ENCODE peak calls at places on chromosomes 13 and 19, in five cellular contexts. R is esophagus muscularis mucosa, T is breast epithelium, D is ovary, M is GM23248. A is an unnamed sample.

GRCh38 chr13:99893567-99893966 is 78.0 kb downstream of the ZIC5 start:
- DNase-seq in R (no peak), T (no peak), D (no peak), M (no peak), A (no peak)

GRCh38 chr19:29285878-29286277 is 72.9 kb upstream of the UQCRFS1 start:
- DNase-seq in R (no peak), T (no peak), D (no peak), M (peak; percentile 16), A (no peak)

GRCh38 chr13:113216165-113217056 is 7.0 kb downstream of the CUL4A start:
- DNase-seq in R (no peak), T (peak; percentile 37), D (no peak), M (peak; percentile 85), A (peak; percentile 73)

GRCh38 chr19:9956956-9957355 is 20.6 kb upstream of the OLFM2 start:
- DNase-seq in R (no peak), T (no peak), D (no peak), M (peak; percentile 45), A (no peak)

GRCh38 chr13:104625196-104625595 is 1559.0 kb upstream of the SLC10A2 start:
- DNase-seq in R (no peak), T (no peak), D (no peak), M (no peak), A (no peak)

GRCh38 chr19:53158119-53158656 is 665 bp downstream of the ZNF347 start:
- DNase-seq in R (no peak), T (peak; percentile 18), D (peak; percentile 56), M (peak; percentile 69), A (peak; percentile 29)

GRCh38 chr13:99935772-99936171 is 35.8 kb downstream of the ZIC5 start:
- DNase-seq in R (no peak), T (no peak), D (no peak), M (no peak), A (no peak)

GRCh38 chr19:47093841-47094240 is 19.7 kb downstream of the ZC3H4 start:
- DNase-seq in R (no peak), T (no peak), D (no peak), M (peak; percentile 6), A (no peak)

GRCh38 chr13:37058801-37059135 is 720 bp downstream of the SUPT20H start:
- DNase-seq in R (no peak), T (no peak), D (no peak), M (peak; percentile 64), A (no peak)

GRCh38 chr13:61029064-61029463 is 386.6 kb downstream of the PCDH20 start:
- DNase-seq in R (no peak), T (no peak), D (no peak), M (no peak), A (no peak)

GRCh38 chr19:5434970-5435641 is 20.1 kb upstream of the ZNRF4 start:
- DNase-seq in R (no peak), T (no peak), D (no peak), M (peak; percentile 98), A (no peak)

GRCh38 chr13:41652735-41653361 is 195.5 kb downstream of the RGCC start:
- DNase-seq in R (no peak), T (no peak), D (no peak), M (peak; percentile 80), A (no peak)

GRCh38 chr13:114109646-114110045 is 22.8 kb downstream of the RASA3 start:
- DNase-seq in R (no peak), T (no peak), D (peak; percentile 34), M (no peak), A (no peak)

GRCh38 chr19:6983448-6983847 is 37.8 kb downstream of the MBD3L2B start:
- DNase-seq in R (no peak), T (no peak), D (no peak), M (no peak), A (no peak)

GRCh38 chr13:112875627-112876026 is 93.4 kb upstream of the MCF2L start:
- DNase-seq in R (no peak), T (no peak), D (peak; percentile 29), M (no peak), A (no peak)

GRCh38 chr13:30928971-30929370 is 3.5 kb upstream of the TEX26 start:
- DNase-seq in R (peak; percentile 81), T (no peak), D (no peak), M (no peak), A (no peak)

GRCh38 chr19:10286803-10287737 is at the start of gene ICAM4:
- DNase-seq in R (no peak), T (no peak), D (peak; percentile 83), M (peak; percentile 35), A (peak; percentile 79)

GRCh38 chr13:99743079-99743478 is 228.5 kb downstream of the ZIC5 start:
- DNase-seq in R (no peak), T (no peak), D (no peak), M (no peak), A (no peak)

GRCh38 chr19:10332158-10332964 is 968 bp downstream of the RAVER1 start:
- DNase-seq in R (no peak), T (no peak), D (no peak), M (peak; percentile 17), A (no peak)

GRCh38 chr13:33723365-33723764 is 94.6 kb upstream of the RFC3 start:
- DNase-seq in R (no peak), T (no peak), D (no peak), M (peak; percentile 5), A (no peak)

GRCh38 chr13:49633687-49634086 is 5.4 kb downstream of the ARL11 start:
- DNase-seq in R (no peak), T (no peak), D (no peak), M (no peak), A (no peak)

GRCh38 chr19:39398297-39398864 is 7.2 kb downstream of the MED29 start:
- DNase-seq in R (no peak), T (no peak), D (peak; percentile 53), M (peak; percentile 97), A (peak; percentile 81)

GRCh38 chr19:2049741-2050348 is 1.2 kb downstream of the MKNK2 start:
- DNase-seq in R (no peak), T (peak; percentile 90), D (peak; percentile 85), M (peak; percentile 77), A (peak; percentile 90)

GRCh38 chr19:51448745-51449093 is 9.5 kb downstream of the SIGLEC8 start:
- DNase-seq in R (no peak), T (no peak), D (no peak), M (no peak), A (no peak)
- H3K4me1 ChIP-seq in R (no peaks in the 10 kb centered on the region), T (no peaks in the 10 kb centered on the region), D (no peaks in the 10 kb centered on the region), M (no peaks in the 10 kb centered on the region), A (no peaks in the 10 kb centered on the region)

GRCh38 chr13:57375876-57376275 is 208.9 kb downstream of the PRR20E start:
- DNase-seq in R (no peak), T (no peak), D (no peak), M (no peak), A (no peak)
- H3K27me3 ChIP-seq in R (no peaks in the 10 kb centered on the region), T (no peaks in the 10 kb centered on the region), D (no peaks in the 10 kb centered on the region), M (no peaks in the 10 kb centered on the region), A (no peaks in the 10 kb centered on the region)

GRCh38 chr13:51158365-51158764 is 47.3 kb upstream of the C13orf42 start:
- DNase-seq in R (peak; percentile 64), T (no peak), D (no peak), M (no peak), A (no peak)
- H3K4me1 ChIP-seq in R (peaks cover 7% of the 10 kb centered on the region), T (no peaks in the 10 kb centered on the region), D (no peaks in the 10 kb centered on the region), M (peaks cover 5% of the 10 kb centered on the region), A (no peaks in the 10 kb centered on the region)

DNA sequence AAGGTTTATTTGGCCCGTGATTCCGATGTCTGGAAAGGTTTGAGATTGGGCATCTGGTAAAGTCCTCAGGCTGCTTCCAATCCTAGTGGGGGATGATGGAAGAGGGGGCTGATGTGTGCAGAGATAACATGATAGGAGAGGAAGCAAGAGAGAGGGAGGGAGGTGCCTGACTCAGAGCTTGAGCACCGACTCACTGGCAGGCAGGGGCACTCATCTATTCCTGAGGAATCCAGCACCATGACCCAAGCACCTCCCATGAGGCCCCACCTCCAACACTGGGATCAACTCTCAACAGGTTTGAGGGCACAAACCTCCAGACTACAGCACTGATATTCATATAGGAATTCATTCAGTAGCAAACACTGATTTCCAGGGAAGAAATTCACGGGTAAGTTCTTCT is 5.6 kb upstream of the SIGLEC9 start:
- DNase-seq in R (no peak), T (no peak), D (no peak), M (peak; percentile 32), A (no peak)
- H3K27me3 ChIP-seq in R (no peaks in the 10 kb centered on the region), T (no peaks in the 10 kb centered on the region), D (no peaks in the 10 kb centered on the region), M (peaks cover 9% of the 10 kb centered on the region), A (no peaks in the 10 kb centered on the region)

GRCh38 chr19:49200238-49200862 is 42.8 kb downstream of the TRPM4 start:
- DNase-seq in R (no peak), T (no peak), D (no peak), M (peak; percentile 61), A (no peak)
- H3K4me1 ChIP-seq in R (peaks cover 14% of the 10 kb centered on the region), T (no peaks in the 10 kb centered on the region), D (no peaks in the 10 kb centered on the region), M (peaks cover 13% of the 10 kb centered on the region), A (no peaks in the 10 kb centered on the region)

DNA sequence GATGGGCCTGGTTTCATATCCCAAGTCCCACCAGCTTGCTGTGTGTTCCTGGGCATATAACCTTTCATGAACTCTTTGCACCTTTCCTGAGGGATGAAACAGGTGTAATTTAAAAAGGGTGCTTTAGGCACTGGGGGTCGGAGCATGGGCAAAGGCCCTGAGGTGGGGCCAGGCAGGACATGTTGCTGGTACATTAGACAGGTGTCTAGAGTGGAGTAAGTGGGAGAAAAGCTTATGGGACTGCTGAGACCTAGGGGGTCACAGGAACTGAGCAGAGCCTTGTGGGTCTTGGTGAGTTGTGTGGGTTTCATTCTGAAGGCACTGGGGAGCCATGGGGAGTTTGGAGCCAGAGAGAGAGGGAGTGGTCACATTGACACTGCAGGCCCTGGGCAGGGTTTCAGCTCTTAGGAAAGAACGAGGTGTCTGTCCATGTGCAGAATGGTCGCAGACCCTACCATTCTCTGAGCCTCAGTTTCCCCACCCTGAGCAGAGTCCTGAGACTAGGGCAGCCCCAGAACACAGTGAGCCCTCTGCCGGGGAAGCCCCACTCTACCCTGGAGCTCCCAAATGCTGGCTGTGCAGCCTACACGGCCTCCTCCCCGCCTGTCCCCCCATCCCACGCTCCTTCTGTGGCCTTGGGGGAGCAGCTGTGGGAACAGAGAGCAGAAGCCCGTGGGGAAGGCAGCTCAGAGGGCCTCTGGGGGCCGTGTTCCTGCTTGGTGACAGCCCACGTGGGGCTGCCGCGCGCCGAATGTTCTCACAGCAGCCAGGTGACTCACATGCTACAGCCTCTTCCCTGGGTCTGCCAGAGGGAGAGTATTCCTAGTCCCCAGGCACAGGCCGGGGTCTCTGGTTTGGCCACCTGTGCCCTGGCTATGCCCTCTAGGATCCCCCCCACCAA is 7.3 kb upstream of the HOMER3 start:
- DNase-seq in R (no peak), T (no peak), D (no peak), M (no peak), A (no peak)
- H3K27me3 ChIP-seq in R (no peaks in the 10 kb centered on the region), T (no peaks in the 10 kb centered on the region), D (no peaks in the 10 kb centered on the region), M (no peaks in the 10 kb centered on the region), A (no peaks in the 10 kb centered on the region)

A was measured in lung.